ENCODE peak calls at places on chromosomes 3 and 15, in ten cellular contexts. One of them, this sample, is unnamed.

GRCh38 chr15:41230345-41230649 is 260 bp downstream of the EXD1 start:
- DNase-seq in astrocyte of the cerebellum: no peak
- DNase-seq in endothelial cell of umbilical vein: no peak
- DNase-seq in mammary epithelial cell: no peak
- DNase-seq in kidney: no peak
- DNase-seq in astrocyte of the spinal cord: no peak
- DNase-seq in ascending aorta: no peak
- DNase-seq in psoas muscle: no peak
- DNase-seq in HFFc6: no peak
- DNase-seq in mesothelial cell of epicardium: no peak
- DNase-seq in this sample: no peak

GRCh38 chr3:65734792-65735191 is 303.9 kb downstream of the MAGI1 start:
- DNase-seq in mammary epithelial cell: no peak
- DNase-seq in psoas muscle: no peak
- DNase-seq in mesothelial cell of epicardium: no peak
- DNase-seq in astrocyte of the spinal cord: no peak
- DNase-seq in endothelial cell of umbilical vein: no peak
- DNase-seq in ascending aorta: no peak
- DNase-seq in HFFc6: no peak
- DNase-seq in kidney: no peak
- DNase-seq in astrocyte of the cerebellum: no peak
- DNase-seq in this sample: no peak

GRCh38 chr15:42063122-42063848 is 31.1 kb downstream of the PLA2G4D start:
- DNase-seq in mammary epithelial cell: peak; percentile 55
- DNase-seq in mesothelial cell of epicardium: no peak
- DNase-seq in endothelial cell of umbilical vein: no peak
- DNase-seq in astrocyte of the spinal cord: no peak
- DNase-seq in ascending aorta: no peak
- DNase-seq in kidney: no peak
- DNase-seq in psoas muscle: no peak
- DNase-seq in HFFc6: no peak
- DNase-seq in astrocyte of the cerebellum: no peak
- DNase-seq in this sample: peak; percentile 65

GRCh38 chr15:38670142-38671002 is 105.8 kb upstream of the RASGRP1 start:
- DNase-seq in mesothelial cell of epicardium: no peak
- DNase-seq in mammary epithelial cell: no peak
- DNase-seq in ascending aorta: no peak
- DNase-seq in psoas muscle: no peak
- DNase-seq in astrocyte of the spinal cord: no peak
- DNase-seq in kidney: no peak
- DNase-seq in endothelial cell of umbilical vein: no peak
- DNase-seq in astrocyte of the cerebellum: no peak
- DNase-seq in HFFc6: no peak
- DNase-seq in this sample: no peak

GRCh38 chr15:29825205-29825604 is 2.9 kb upstream of the TJP1 start:
- DNase-seq in astrocyte of the cerebellum: no peak
- DNase-seq in mesothelial cell of epicardium: no peak
- DNase-seq in ascending aorta: no peak
- DNase-seq in endothelial cell of umbilical vein: peak; percentile 53
- DNase-seq in HFFc6: no peak
- DNase-seq in psoas muscle: no peak
- DNase-seq in kidney: no peak
- DNase-seq in mammary epithelial cell: peak; percentile 29
- DNase-seq in astrocyte of the spinal cord: no peak
- DNase-seq in this sample: no peak

GRCh38 chr3:134426660-134427181 is 52.5 kb upstream of the AMOTL2 start:
- DNase-seq in HFFc6: peak; percentile 78
- DNase-seq in endothelial cell of umbilical vein: no peak
- DNase-seq in astrocyte of the spinal cord: peak; percentile 91
- DNase-seq in mesothelial cell of epicardium: no peak
- DNase-seq in kidney: no peak
- DNase-seq in astrocyte of the cerebellum: peak; percentile 68
- DNase-seq in psoas muscle: peak; percentile 57
- DNase-seq in mammary epithelial cell: peak; percentile 40
- DNase-seq in ascending aorta: no peak
- DNase-seq in this sample: no peak

GRCh38 chr3:182239316-182239715 is 527.6 kb downstream of the SOX2 start:
- DNase-seq in mesothelial cell of epicardium: no peak
- DNase-seq in HFFc6: no peak
- DNase-seq in astrocyte of the spinal cord: no peak
- DNase-seq in astrocyte of the cerebellum: peak; percentile 15
- DNase-seq in endothelial cell of umbilical vein: no peak
- DNase-seq in kidney: no peak
- DNase-seq in mammary epithelial cell: no peak
- DNase-seq in psoas muscle: no peak
- DNase-seq in ascending aorta: no peak
- DNase-seq in this sample: no peak

GRCh38 chr15:70421197-70421482 is 323.4 kb upstream of the TLE3 start:
- DNase-seq in psoas muscle: no peak
- DNase-seq in HFFc6: no peak
- DNase-seq in mammary epithelial cell: no peak
- DNase-seq in ascending aorta: no peak
- DNase-seq in astrocyte of the cerebellum: no peak
- DNase-seq in endothelial cell of umbilical vein: no peak
- DNase-seq in astrocyte of the spinal cord: no peak
- DNase-seq in mesothelial cell of epicardium: no peak
- DNase-seq in kidney: no peak
- DNase-seq in this sample: no peak

DNA sequence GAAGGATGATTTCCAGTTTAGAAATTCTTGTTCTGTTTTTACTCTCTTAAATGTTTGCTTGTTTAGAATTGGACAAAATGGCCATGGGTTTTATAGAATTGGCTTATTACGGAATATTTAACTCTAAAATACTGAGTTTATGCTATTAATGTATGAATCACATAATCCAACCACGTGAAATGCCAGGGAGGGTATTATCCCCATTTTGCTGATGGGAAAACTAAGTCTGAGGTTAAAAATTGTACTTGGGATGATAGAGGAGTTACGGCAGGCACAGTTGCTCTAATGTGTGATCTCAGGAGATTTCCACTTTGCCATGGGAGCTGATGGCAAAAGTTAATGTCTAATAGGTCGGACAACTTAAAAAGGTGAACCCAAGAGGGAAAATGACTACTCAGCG is 194.4 kb downstream of the ITPR1 start:
- DNase-seq in astrocyte of the cerebellum: no peak
- DNase-seq in mesothelial cell of epicardium: no peak
- DNase-seq in HFFc6: no peak
- DNase-seq in mammary epithelial cell: no peak
- DNase-seq in endothelial cell of umbilical vein: no peak
- DNase-seq in psoas muscle: no peak
- DNase-seq in ascending aorta: no peak
- DNase-seq in kidney: no peak
- DNase-seq in astrocyte of the spinal cord: no peak
- DNase-seq in this sample: no peak
- TF ChIP-seq CTCF in astrocyte of the cerebellum: no peak
- TF ChIP-seq CTCF in mesothelial cell of epicardium: no peak
- TF ChIP-seq CTCF in HFFc6: no peak
- TF ChIP-seq CTCF in mammary epithelial cell: no peak
- TF ChIP-seq CTCF in endothelial cell of umbilical vein: no peak
- TF ChIP-seq CTCF in psoas muscle: no peak
- TF ChIP-seq CTCF in ascending aorta: no peak
- TF ChIP-seq CTCF in kidney: no peak
- TF ChIP-seq CTCF in astrocyte of the spinal cord: no peak
- TF ChIP-seq CTCF in this sample: no peak

DNA sequence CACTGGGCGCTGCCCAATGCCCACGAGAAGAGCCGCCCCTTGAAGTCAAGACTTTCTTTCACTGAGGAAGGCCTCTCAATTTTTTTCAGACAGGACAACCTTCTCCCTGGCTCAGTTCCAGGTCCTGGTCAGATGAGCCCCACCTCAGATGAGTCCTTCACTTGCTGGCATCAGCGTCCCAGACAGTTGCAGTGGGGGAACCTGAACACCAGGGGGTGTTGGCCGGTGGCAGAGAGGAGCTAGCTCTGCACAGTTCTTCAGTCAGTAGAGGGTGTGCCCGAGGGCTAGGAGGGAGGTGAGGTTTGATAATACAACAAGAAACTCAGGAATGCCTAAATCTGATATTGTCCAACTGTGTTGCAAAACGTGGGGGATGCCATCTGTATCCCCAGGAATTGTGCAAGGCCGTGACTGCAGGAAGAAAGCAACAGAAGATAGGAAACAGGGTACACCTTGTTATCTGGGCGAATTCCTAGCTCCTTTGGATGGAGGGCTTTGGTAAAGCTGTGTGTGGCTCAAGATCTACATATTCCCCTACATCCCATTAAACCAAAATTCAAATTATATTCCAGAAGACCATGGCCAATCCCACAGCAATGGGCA is 34.3 kb downstream of the CCR3 start:
- DNase-seq in mesothelial cell of epicardium: no peak
- DNase-seq in HFFc6: peak; percentile 30
- DNase-seq in psoas muscle: peak; percentile 56
- DNase-seq in endothelial cell of umbilical vein: peak; percentile 48
- DNase-seq in ascending aorta: no peak
- DNase-seq in mammary epithelial cell: peak; percentile 54
- DNase-seq in astrocyte of the cerebellum: no peak
- DNase-seq in kidney: peak; percentile 87
- DNase-seq in astrocyte of the spinal cord: no peak
- DNase-seq in this sample: no peak
- TF ChIP-seq CTCF in mesothelial cell of epicardium: no peak
- TF ChIP-seq CTCF in HFFc6: peak; percentile 78
- TF ChIP-seq CTCF in psoas muscle: peak; percentile 27
- TF ChIP-seq CTCF in endothelial cell of umbilical vein: peak; percentile 59
- TF ChIP-seq CTCF in ascending aorta: peak; percentile 28
- TF ChIP-seq CTCF in mammary epithelial cell: peak; percentile 78
- TF ChIP-seq CTCF in astrocyte of the cerebellum: no peak
- TF ChIP-seq CTCF in kidney: peak; percentile 66
- TF ChIP-seq CTCF in astrocyte of the spinal cord: peak; percentile 44
- TF ChIP-seq CTCF in this sample: peak; percentile 22

GRCh38 chr15:68258684-68259083 is 18.9 kb upstream of the FEM1B start:
- DNase-seq in HFFc6: no peak
- DNase-seq in astrocyte of the spinal cord: no peak
- DNase-seq in mesothelial cell of epicardium: no peak
- DNase-seq in endothelial cell of umbilical vein: no peak
- DNase-seq in mammary epithelial cell: peak; percentile 60
- DNase-seq in astrocyte of the cerebellum: no peak
- DNase-seq in kidney: no peak
- DNase-seq in psoas muscle: peak; percentile 67
- DNase-seq in ascending aorta: no peak
- DNase-seq in this sample: no peak

GRCh38 chr15:68256675-68257450 is 20.7 kb upstream of the FEM1B start:
- DNase-seq in endothelial cell of umbilical vein: peak; percentile 76
- DNase-seq in ascending aorta: peak; percentile 48
- DNase-seq in astrocyte of the spinal cord: peak; percentile 75
- DNase-seq in astrocyte of the cerebellum: peak; percentile 20
- DNase-seq in HFFc6: peak; percentile 77
- DNase-seq in psoas muscle: peak; percentile 96
- DNase-seq in kidney: peak; percentile 96
- DNase-seq in mesothelial cell of epicardium: peak; percentile 75
- DNase-seq in mammary epithelial cell: peak; percentile 92
- DNase-seq in this sample: peak; percentile 91

GRCh38 chr15:68249058-68249713 is 19.7 kb upstream of the CLN6 start:
- DNase-seq in mesothelial cell of epicardium: no peak
- DNase-seq in kidney: no peak
- DNase-seq in endothelial cell of umbilical vein: no peak
- DNase-seq in ascending aorta: no peak
- DNase-seq in astrocyte of the cerebellum: no peak
- DNase-seq in psoas muscle: no peak
- DNase-seq in astrocyte of the spinal cord: no peak
- DNase-seq in HFFc6: no peak
- DNase-seq in mammary epithelial cell: no peak
- DNase-seq in this sample: no peak

DNA sequence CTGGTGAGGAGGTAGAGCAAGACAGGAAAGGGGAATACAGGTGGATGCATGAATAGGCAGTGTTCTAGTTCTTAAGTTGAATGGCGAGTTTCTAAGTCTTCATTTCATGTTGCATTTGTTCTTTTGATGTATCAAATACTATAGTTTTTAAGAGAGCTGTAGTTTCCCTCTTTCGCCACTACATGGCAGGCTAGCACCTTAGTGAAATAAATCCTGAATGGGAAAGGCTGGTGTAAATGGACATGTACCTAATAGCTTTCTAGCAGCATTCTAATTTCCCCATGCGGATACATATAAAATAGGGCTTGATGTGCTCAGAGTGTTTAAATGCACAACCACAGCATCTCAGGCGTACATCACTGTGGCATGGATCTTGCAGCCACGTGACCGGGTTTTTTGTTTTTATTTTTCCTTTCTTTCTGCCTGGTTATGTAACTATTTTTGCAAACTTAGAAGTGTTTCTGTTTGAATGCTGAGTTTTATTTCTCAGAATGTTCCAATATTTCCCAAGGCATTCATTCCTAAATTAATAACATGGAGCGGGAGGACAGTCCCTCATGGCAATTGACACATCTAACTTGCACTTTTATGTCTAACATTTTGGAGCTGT is 23.5 kb upstream of the CLN6 start:
- DNase-seq in astrocyte of the cerebellum: peak; percentile 75
- DNase-seq in mammary epithelial cell: peak; percentile 76
- DNase-seq in psoas muscle: no peak
- DNase-seq in HFFc6: peak; percentile 70
- DNase-seq in astrocyte of the spinal cord: peak; percentile 84
- DNase-seq in kidney: no peak
- DNase-seq in mesothelial cell of epicardium: no peak
- DNase-seq in endothelial cell of umbilical vein: peak; percentile 80
- DNase-seq in ascending aorta: no peak
- DNase-seq in this sample: no peak
- TF ChIP-seq CTCF in astrocyte of the cerebellum: peak; percentile 84
- TF ChIP-seq CTCF in mammary epithelial cell: peak; percentile 84
- TF ChIP-seq CTCF in psoas muscle: peak; percentile 93
- TF ChIP-seq CTCF in HFFc6: peak; percentile 94
- TF ChIP-seq CTCF in astrocyte of the spinal cord: peak; percentile 85
- TF ChIP-seq CTCF in kidney: peak; percentile 80
- TF ChIP-seq CTCF in mesothelial cell of epicardium: peak; percentile 76
- TF ChIP-seq CTCF in endothelial cell of umbilical vein: peak; percentile 64
- TF ChIP-seq CTCF in ascending aorta: peak; percentile 88
- TF ChIP-seq CTCF in this sample: peak; percentile 82

GRCh38 chr15:64893481-64894394 is 18.0 kb upstream of the ANKDD1A start:
- DNase-seq in ascending aorta: peak; percentile 88
- DNase-seq in kidney: peak; percentile 98
- DNase-seq in endothelial cell of umbilical vein: peak; percentile 98
- DNase-seq in astrocyte of the spinal cord: peak; percentile 96
- DNase-seq in astrocyte of the cerebellum: peak; percentile 72
- DNase-seq in psoas muscle: peak; percentile 95
- DNase-seq in mesothelial cell of epicardium: peak; percentile 94
- DNase-seq in mammary epithelial cell: peak; percentile 65
- DNase-seq in HFFc6: peak; percentile 86
- DNase-seq in this sample: peak; percentile 91

GRCh38 chr15:64897345-64897985 is 14.2 kb upstream of the ANKDD1A start:
- DNase-seq in astrocyte of the spinal cord: peak; percentile 52
- DNase-seq in ascending aorta: peak; percentile 48
- DNase-seq in kidney: peak; percentile 84
- DNase-seq in mammary epithelial cell: peak; percentile 45
- DNase-seq in psoas muscle: peak; percentile 79
- DNase-seq in mesothelial cell of epicardium: no peak
- DNase-seq in astrocyte of the cerebellum: no peak
- DNase-seq in endothelial cell of umbilical vein: peak; percentile 76
- DNase-seq in HFFc6: peak; percentile 74
- DNase-seq in this sample: no peak

GRCh38 chr15:64894395-64895056 is 17.2 kb upstream of the ANKDD1A start:
- DNase-seq in astrocyte of the cerebellum: no peak
- DNase-seq in psoas muscle: peak; percentile 64
- DNase-seq in ascending aorta: no peak
- DNase-seq in HFFc6: no peak
- DNase-seq in kidney: peak; percentile 90
- DNase-seq in endothelial cell of umbilical vein: no peak
- DNase-seq in mammary epithelial cell: no peak
- DNase-seq in astrocyte of the spinal cord: no peak
- DNase-seq in mesothelial cell of epicardium: no peak
- DNase-seq in this sample: no peak

GRCh38 chr15:64896371-64897069 is 15.2 kb upstream of the ANKDD1A start:
- DNase-seq in mesothelial cell of epicardium: no peak
- DNase-seq in ascending aorta: no peak
- DNase-seq in astrocyte of the spinal cord: no peak
- DNase-seq in kidney: peak; percentile 37
- DNase-seq in astrocyte of the cerebellum: no peak
- DNase-seq in endothelial cell of umbilical vein: no peak
- DNase-seq in mammary epithelial cell: no peak
- DNase-seq in psoas muscle: no peak
- DNase-seq in HFFc6: no peak
- DNase-seq in this sample: no peak

DNA sequence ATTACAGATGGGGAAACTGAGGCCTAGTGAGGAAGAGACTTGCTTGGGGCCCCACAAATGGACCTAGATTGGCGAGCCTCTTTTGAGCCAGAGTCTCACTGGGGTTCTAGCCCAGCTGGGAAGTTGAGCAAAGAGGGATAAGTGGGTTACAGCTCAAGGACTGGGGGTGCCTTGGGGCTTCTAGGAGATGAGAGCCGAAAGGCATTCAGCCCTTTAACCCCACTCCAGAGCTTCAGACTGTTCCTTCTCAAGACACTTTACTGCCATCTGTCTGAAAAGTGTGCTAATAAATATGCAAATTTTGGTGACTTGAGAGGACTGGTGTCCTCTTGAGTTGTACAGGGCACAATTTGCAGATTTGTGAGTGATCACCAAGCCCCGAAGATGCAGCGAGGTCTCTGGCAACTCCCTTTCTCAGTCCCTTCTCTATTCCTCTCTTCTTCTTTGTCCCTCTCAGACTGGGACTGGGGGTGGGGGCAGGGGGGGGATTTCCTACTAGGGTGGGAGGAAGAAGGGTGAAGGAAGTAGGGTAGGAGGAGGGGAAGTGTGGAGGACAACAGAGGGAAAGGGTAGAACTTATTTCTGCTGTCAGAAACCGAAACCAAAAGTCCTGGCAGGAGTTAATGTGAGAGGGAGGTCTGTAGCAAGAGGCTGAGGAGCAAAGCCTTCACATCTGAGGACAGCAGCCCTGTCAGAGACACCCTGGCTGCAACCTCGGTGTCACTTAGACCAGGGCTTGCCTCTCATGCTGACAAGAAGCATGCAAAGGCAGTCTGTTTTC is 16.2 kb upstream of the ANKDD1A start:
- DNase-seq in HFFc6: peak; percentile 25
- DNase-seq in astrocyte of the spinal cord: peak; percentile 26
- DNase-seq in ascending aorta: no peak
- DNase-seq in astrocyte of the cerebellum: no peak
- DNase-seq in kidney: peak; percentile 53
- DNase-seq in endothelial cell of umbilical vein: peak; percentile 53
- DNase-seq in psoas muscle: no peak
- DNase-seq in mammary epithelial cell: no peak
- DNase-seq in mesothelial cell of epicardium: no peak
- DNase-seq in this sample: no peak
- TF ChIP-seq CTCF in HFFc6: peak; percentile 32
- TF ChIP-seq CTCF in astrocyte of the spinal cord: no peak
- TF ChIP-seq CTCF in ascending aorta: no peak
- TF ChIP-seq CTCF in astrocyte of the cerebellum: no peak
- TF ChIP-seq CTCF in kidney: no peak
- TF ChIP-seq CTCF in endothelial cell of umbilical vein: no peak
- TF ChIP-seq CTCF in psoas muscle: no peak
- TF ChIP-seq CTCF in mammary epithelial cell: peak; percentile 23
- TF ChIP-seq CTCF in mesothelial cell of epicardium: no peak
- TF ChIP-seq CTCF in this sample: no peak